ENCODE peak calls at places on chromosomes 12 and 14, in five cellular contexts. One of them, this sample, is unnamed.

GRCh38 chr14:90645842-90646443 is 170.3 kb downstream of the TTC7B start:
- DNase-seq in body of pancreas: no peak
- DNase-seq in choroid plexus epithelial cell: peak; percentile 39
- DNase-seq in endothelial cell: no peak
- DNase-seq in psoas muscle: no peak
- DNase-seq in this sample: no peak

GRCh38 chr14:62329427-62329826 is 567.2 kb downstream of the SNAPC1 start:
- DNase-seq in body of pancreas: no peak
- DNase-seq in choroid plexus epithelial cell: peak; percentile 4
- DNase-seq in endothelial cell: no peak
- DNase-seq in psoas muscle: no peak
- DNase-seq in this sample: no peak

GRCh38 chr14:77561881-77562280 is 54.6 kb downstream of the SPTLC2 start:
- DNase-seq in body of pancreas: no peak
- DNase-seq in choroid plexus epithelial cell: no peak
- DNase-seq in endothelial cell: no peak
- DNase-seq in psoas muscle: no peak
- DNase-seq in this sample: no peak

GRCh38 chr14:89827260-89827659 is 127.3 kb downstream of the EFCAB11 start:
- DNase-seq in body of pancreas: no peak
- DNase-seq in choroid plexus epithelial cell: no peak
- DNase-seq in endothelial cell: peak; percentile 21
- DNase-seq in psoas muscle: no peak
- DNase-seq in this sample: no peak

GRCh38 chr14:30214456-30215090 is 286.9 kb upstream of the PRKD1 start:
- DNase-seq in body of pancreas: peak; percentile 15
- DNase-seq in choroid plexus epithelial cell: peak; percentile 90
- DNase-seq in endothelial cell: peak; percentile 20
- DNase-seq in psoas muscle: no peak
- DNase-seq in this sample: peak; percentile 8

GRCh38 chr12:116492703-116493324 is 66.4 kb upstream of the MAP1LC3B2 start:
- DNase-seq in body of pancreas: no peak
- DNase-seq in choroid plexus epithelial cell: peak; percentile 64
- DNase-seq in endothelial cell: no peak
- DNase-seq in psoas muscle: no peak
- DNase-seq in this sample: no peak

GRCh38 chr12:3144495-3144894 is 67.3 kb downstream of the TSPAN9 start:
- DNase-seq in body of pancreas: no peak
- DNase-seq in choroid plexus epithelial cell: no peak
- DNase-seq in endothelial cell: no peak
- DNase-seq in psoas muscle: no peak
- DNase-seq in this sample: no peak

GRCh38 chr14:93946104-93946503 is 19.0 kb downstream of the FAM181A start:
- DNase-seq in body of pancreas: no peak
- DNase-seq in choroid plexus epithelial cell: peak; percentile 61
- DNase-seq in endothelial cell: no peak
- DNase-seq in psoas muscle: peak; percentile 75
- DNase-seq in this sample: no peak

GRCh38 chr14:81416233-81416927 is 16.3 kb upstream of the STON2 start:
- DNase-seq in body of pancreas: no peak
- DNase-seq in choroid plexus epithelial cell: no peak
- DNase-seq in endothelial cell: no peak
- DNase-seq in psoas muscle: no peak
- DNase-seq in this sample: no peak

GRCh38 chr14:90692826-90693225 is 123.4 kb downstream of the TTC7B start:
- DNase-seq in body of pancreas: no peak
- DNase-seq in choroid plexus epithelial cell: no peak
- DNase-seq in endothelial cell: no peak
- DNase-seq in psoas muscle: no peak
- DNase-seq in this sample: no peak

GRCh38 chr12:38926501-38926900 is 21.1 kb upstream of the CPNE8 start:
- DNase-seq in body of pancreas: no peak
- DNase-seq in choroid plexus epithelial cell: no peak
- DNase-seq in endothelial cell: no peak
- DNase-seq in psoas muscle: no peak
- DNase-seq in this sample: no peak

GRCh38 chr12:38919191-38919590 is 13.8 kb upstream of the CPNE8 start:
- DNase-seq in body of pancreas: no peak
- DNase-seq in choroid plexus epithelial cell: no peak
- DNase-seq in endothelial cell: no peak
- DNase-seq in psoas muscle: no peak
- DNase-seq in this sample: peak; percentile 42

GRCh38 chr12:38915783-38916182 is 10.4 kb upstream of the CPNE8 start:
- DNase-seq in body of pancreas: no peak
- DNase-seq in choroid plexus epithelial cell: no peak
- DNase-seq in endothelial cell: no peak
- DNase-seq in psoas muscle: no peak
- DNase-seq in this sample: peak; percentile 42

GRCh38 chr12:38921025-38921677 is 15.8 kb upstream of the CPNE8 start:
- DNase-seq in body of pancreas: peak; percentile 57
- DNase-seq in choroid plexus epithelial cell: peak; percentile 56
- DNase-seq in endothelial cell: peak; percentile 60
- DNase-seq in psoas muscle: no peak
- DNase-seq in this sample: peak; percentile 80
- TF ChIP-seq CTCF in body of pancreas: peak; percentile 39
- TF ChIP-seq CTCF in choroid plexus epithelial cell: peak; percentile 52
- TF ChIP-seq CTCF in endothelial cell: peak; percentile 81
- TF ChIP-seq CTCF in psoas muscle: peak; percentile 25
- TF ChIP-seq CTCF in this sample: peak; percentile 90

DNA sequence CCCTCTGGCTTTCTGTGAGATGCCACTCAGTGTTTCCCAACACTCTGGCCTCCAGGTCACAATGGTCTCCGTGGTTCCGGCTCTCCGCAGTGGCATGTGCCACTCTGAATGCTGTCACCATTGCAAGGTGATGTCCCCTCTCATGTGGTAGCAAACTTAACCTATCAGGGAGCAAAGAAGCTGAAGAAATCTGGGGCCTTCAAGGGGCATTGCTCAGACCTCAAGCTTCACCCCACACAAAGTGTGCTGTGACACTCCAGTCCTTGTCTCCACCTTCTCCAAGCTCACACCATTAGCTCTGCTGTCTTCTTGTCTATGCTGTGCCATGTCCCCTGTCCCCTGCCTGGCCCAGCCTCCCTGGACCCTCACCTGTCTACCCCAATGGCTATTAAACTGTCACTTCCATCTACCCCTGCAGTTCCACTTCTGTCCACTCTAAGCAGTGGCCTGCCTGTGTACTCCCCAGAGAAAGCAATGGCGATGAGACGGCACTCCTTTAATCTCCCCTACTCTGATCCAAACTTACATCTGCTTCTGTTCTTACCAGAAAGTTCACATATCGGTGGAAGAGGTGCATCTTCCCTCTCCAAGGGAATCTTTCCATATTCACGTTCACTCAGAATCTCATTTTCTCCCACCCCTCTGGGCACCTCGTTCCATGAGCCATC is 93.7 kb downstream of the DHRS2 start:
- DNase-seq in body of pancreas: no peak
- DNase-seq in choroid plexus epithelial cell: no peak
- DNase-seq in endothelial cell: no peak
- DNase-seq in psoas muscle: no peak
- DNase-seq in this sample: no peak
- TF ChIP-seq CTCF in body of pancreas: no peak
- TF ChIP-seq CTCF in choroid plexus epithelial cell: peak; percentile 23
- TF ChIP-seq CTCF in endothelial cell: no peak
- TF ChIP-seq CTCF in psoas muscle: no peak
- TF ChIP-seq CTCF in this sample: no peak

GRCh38 chr12:19506497-19506896 is 67.2 kb downstream of the AEBP2 start:
- DNase-seq in body of pancreas: no peak
- DNase-seq in choroid plexus epithelial cell: peak; percentile 57
- DNase-seq in endothelial cell: no peak
- DNase-seq in psoas muscle: no peak
- DNase-seq in this sample: no peak

DNA sequence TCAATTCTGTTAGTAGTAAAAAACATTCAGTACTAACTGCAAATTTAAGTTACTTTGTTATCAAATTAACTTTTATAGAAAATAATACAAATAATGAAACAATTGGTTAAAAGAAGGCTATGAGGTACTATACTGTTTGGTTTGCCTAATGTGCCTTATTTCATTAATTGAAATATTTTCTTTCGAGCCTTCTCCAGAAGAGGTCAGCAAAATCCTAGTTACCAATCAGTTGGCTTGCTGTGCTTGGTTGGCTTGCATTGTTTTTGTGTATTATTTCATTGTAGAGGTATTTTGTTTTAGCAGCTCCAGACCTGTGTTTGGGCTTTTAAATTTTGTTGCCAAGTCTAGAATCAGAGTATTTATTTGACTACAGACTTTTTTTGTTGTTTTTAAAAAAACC is 68.5 kb downstream of the AEBP2 start:
- DNase-seq in body of pancreas: no peak
- DNase-seq in choroid plexus epithelial cell: peak; percentile 65
- DNase-seq in endothelial cell: no peak
- DNase-seq in psoas muscle: no peak
- DNase-seq in this sample: no peak
- TF ChIP-seq CTCF in body of pancreas: no peak
- TF ChIP-seq CTCF in choroid plexus epithelial cell: peak; percentile 54
- TF ChIP-seq CTCF in endothelial cell: no peak
- TF ChIP-seq CTCF in psoas muscle: peak; percentile 24
- TF ChIP-seq CTCF in this sample: peak; percentile 35

GRCh38 chr14:63843796-63844195 is 9.0 kb upstream of the SYNE2 start:
- DNase-seq in body of pancreas: no peak
- DNase-seq in choroid plexus epithelial cell: no peak
- DNase-seq in endothelial cell: no peak
- DNase-seq in psoas muscle: no peak
- DNase-seq in this sample: no peak

DNA sequence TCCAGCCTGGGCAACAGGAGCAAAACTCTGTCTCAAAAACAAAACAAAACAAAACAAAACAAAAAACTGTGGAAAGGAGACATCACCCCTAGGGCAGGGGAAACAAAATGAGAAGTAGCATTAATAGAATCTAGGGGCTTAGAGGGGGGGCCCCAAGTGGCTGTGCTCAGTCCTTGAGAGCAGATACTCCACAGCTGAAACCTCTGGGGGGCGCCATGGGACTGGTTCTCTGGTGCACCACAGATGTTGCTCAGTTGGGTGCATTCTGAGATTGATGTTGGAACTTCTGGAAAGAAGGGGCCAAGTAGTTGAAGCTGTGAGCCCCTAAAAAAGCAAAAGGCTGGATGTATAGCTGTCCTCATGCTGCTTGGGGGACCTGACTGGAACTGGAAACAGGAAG is 11.8 kb upstream of the SYNE2 start:
- DNase-seq in body of pancreas: no peak
- DNase-seq in choroid plexus epithelial cell: peak; percentile 3
- DNase-seq in endothelial cell: no peak
- DNase-seq in psoas muscle: no peak
- DNase-seq in this sample: peak; percentile 53
- TF ChIP-seq CTCF in body of pancreas: no peak
- TF ChIP-seq CTCF in choroid plexus epithelial cell: no peak
- TF ChIP-seq CTCF in endothelial cell: no peak
- TF ChIP-seq CTCF in psoas muscle: no peak
- TF ChIP-seq CTCF in this sample: peak; percentile 40

DNA sequence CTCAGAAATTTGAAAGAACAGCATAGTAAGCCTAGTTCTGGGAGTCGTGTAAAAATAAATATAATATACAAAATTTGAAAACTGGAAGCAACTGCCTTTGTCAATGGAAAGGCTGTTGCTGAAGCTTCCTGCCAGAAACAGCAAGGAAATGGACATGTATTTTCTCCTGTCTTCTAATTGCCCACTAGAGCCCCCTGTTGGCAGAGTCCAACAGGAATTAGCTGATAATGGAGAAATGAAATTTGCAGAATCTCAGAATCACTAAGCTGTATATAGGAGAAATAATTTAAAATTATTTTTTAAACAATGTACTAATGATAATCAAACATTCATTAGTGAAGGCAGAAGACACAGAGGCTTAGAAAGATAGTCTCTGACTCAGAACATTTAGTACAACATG is 414.8 kb downstream of the SLC6A15 start:
- DNase-seq in body of pancreas: peak; percentile 59
- DNase-seq in choroid plexus epithelial cell: peak; percentile 67
- DNase-seq in endothelial cell: no peak
- DNase-seq in psoas muscle: no peak
- DNase-seq in this sample: peak; percentile 61
- TF ChIP-seq CTCF in body of pancreas: peak; percentile 48
- TF ChIP-seq CTCF in choroid plexus epithelial cell: peak; percentile 79
- TF ChIP-seq CTCF in endothelial cell: no peak
- TF ChIP-seq CTCF in psoas muscle: no peak
- TF ChIP-seq CTCF in this sample: peak; percentile 80

This sample was measured in BE2C.